ENCODE peak calls at places on chromosomes 2 and 18, in seven cellular contexts. One of them, this sample, is unnamed.

GRCh38 chr18:44246001-44246400 is 434.7 kb upstream of the SETBP1 start:
- DNase-seq in heart left ventricle: no peak
- DNase-seq in uterus: no peak
- DNase-seq in SK-N-SH: no peak
- DNase-seq in PC-9: no peak
- DNase-seq in fibroblast of lung: peak; percentile 5
- DNase-seq in cardiac muscle cell: no peak
- DNase-seq in this sample: no peak

GRCh38 chr2:193581807-193582206 is 1387.1 kb upstream of the TMEFF2 start:
- DNase-seq in heart left ventricle: no peak
- DNase-seq in uterus: no peak
- DNase-seq in SK-N-SH: no peak
- DNase-seq in PC-9: no peak
- DNase-seq in fibroblast of lung: no peak
- DNase-seq in cardiac muscle cell: no peak
- DNase-seq in this sample: no peak

GRCh38 chr18:6368017-6368416 is 46.7 kb downstream of the L3MBTL4 start:
- DNase-seq in heart left ventricle: no peak
- DNase-seq in uterus: no peak
- DNase-seq in SK-N-SH: no peak
- DNase-seq in PC-9: no peak
- DNase-seq in fibroblast of lung: no peak
- DNase-seq in cardiac muscle cell: no peak
- DNase-seq in this sample: no peak

GRCh38 chr18:25164837-25165791 is 186.9 kb downstream of the ZNF521 start:
- DNase-seq in heart left ventricle: peak; percentile 46
- DNase-seq in uterus: no peak
- DNase-seq in SK-N-SH: no peak
- DNase-seq in PC-9: no peak
- DNase-seq in fibroblast of lung: peak; percentile 78
- DNase-seq in cardiac muscle cell: peak; percentile 30
- DNase-seq in this sample: no peak

GRCh38 chr2:113967272-113967671 is 77.4 kb downstream of the ACTR3 start:
- DNase-seq in heart left ventricle: no peak
- DNase-seq in uterus: no peak
- DNase-seq in SK-N-SH: no peak
- DNase-seq in PC-9: no peak
- DNase-seq in fibroblast of lung: no peak
- DNase-seq in cardiac muscle cell: peak; percentile 22
- DNase-seq in this sample: no peak

GRCh38 chr2:66082576-66082975 is 352.3 kb upstream of the MEIS1 start:
- DNase-seq in heart left ventricle: no peak
- DNase-seq in uterus: no peak
- DNase-seq in SK-N-SH: no peak
- DNase-seq in PC-9: no peak
- DNase-seq in fibroblast of lung: no peak
- DNase-seq in cardiac muscle cell: no peak
- DNase-seq in this sample: no peak

GRCh38 chr2:110140433-110140832 is 24.8 kb upstream of the MALL start:
- DNase-seq in heart left ventricle: no peak
- DNase-seq in uterus: no peak
- DNase-seq in SK-N-SH: no peak
- DNase-seq in PC-9: no peak
- DNase-seq in fibroblast of lung: no peak
- DNase-seq in cardiac muscle cell: no peak
- DNase-seq in this sample: no peak

GRCh38 chr18:23331091-23331920 is 121.8 kb upstream of the RIOK3 start:
- DNase-seq in heart left ventricle: no peak
- DNase-seq in uterus: no peak
- DNase-seq in SK-N-SH: no peak
- DNase-seq in PC-9: peak; percentile 85
- DNase-seq in fibroblast of lung: no peak
- DNase-seq in cardiac muscle cell: no peak
- DNase-seq in this sample: peak; percentile 18

GRCh38 chr18:58172031-58172430 is 128.0 kb downstream of the NEDD4L start:
- DNase-seq in heart left ventricle: no peak
- DNase-seq in uterus: no peak
- DNase-seq in SK-N-SH: no peak
- DNase-seq in PC-9: no peak
- DNase-seq in fibroblast of lung: no peak
- DNase-seq in cardiac muscle cell: no peak
- DNase-seq in this sample: no peak

GRCh38 chr2:200119236-200119635 is 163.9 kb downstream of the MAIP1 start:
- DNase-seq in heart left ventricle: no peak
- DNase-seq in uterus: no peak
- DNase-seq in SK-N-SH: no peak
- DNase-seq in PC-9: no peak
- DNase-seq in fibroblast of lung: no peak
- DNase-seq in cardiac muscle cell: no peak
- DNase-seq in this sample: no peak

GRCh38 chr18:12076424-12077140 is 17.1 kb upstream of the ANKRD62 start:
- DNase-seq in heart left ventricle: peak; percentile 62
- DNase-seq in uterus: peak; percentile 10
- DNase-seq in SK-N-SH: peak; percentile 90
- DNase-seq in PC-9: no peak
- DNase-seq in fibroblast of lung: peak; percentile 54
- DNase-seq in cardiac muscle cell: peak; percentile 67
- DNase-seq in this sample: peak; percentile 18

GRCh38 chr2:201665420-201666158 is 22.3 kb upstream of the TMEM237 start:
- DNase-seq in heart left ventricle: no peak
- DNase-seq in uterus: no peak
- DNase-seq in SK-N-SH: no peak
- DNase-seq in PC-9: no peak
- DNase-seq in fibroblast of lung: no peak
- DNase-seq in cardiac muscle cell: no peak
- DNase-seq in this sample: no peak

GRCh38 chr2:144886847-144887246 is 366.9 kb upstream of the ZEB2 start:
- DNase-seq in heart left ventricle: no peak
- DNase-seq in uterus: peak; percentile 22
- DNase-seq in SK-N-SH: no peak
- DNase-seq in PC-9: no peak
- DNase-seq in fibroblast of lung: peak; percentile 36
- DNase-seq in cardiac muscle cell: peak; percentile 82
- DNase-seq in this sample: no peak

GRCh38 chr2:239273280-239274234 is 127.3 kb downstream of the HDAC4 start:
- DNase-seq in heart left ventricle: no peak
- DNase-seq in uterus: peak; percentile 13
- DNase-seq in SK-N-SH: no peak
- DNase-seq in PC-9: no peak
- DNase-seq in fibroblast of lung: no peak
- DNase-seq in cardiac muscle cell: no peak
- DNase-seq in this sample: no peak

GRCh38 chr2:122203523-122203922 is 448.1 kb downstream of the TSN start:
- DNase-seq in heart left ventricle: no peak
- DNase-seq in uterus: no peak
- DNase-seq in SK-N-SH: no peak
- DNase-seq in PC-9: no peak
- DNase-seq in fibroblast of lung: peak; percentile 90
- DNase-seq in cardiac muscle cell: peak; percentile 95
- DNase-seq in this sample: peak; percentile 78

GRCh38 chr2:105721991-105722511 is 22.7 kb upstream of the NCK2 start:
- DNase-seq in heart left ventricle: no peak
- DNase-seq in uterus: no peak
- DNase-seq in SK-N-SH: no peak
- DNase-seq in PC-9: no peak
- DNase-seq in fibroblast of lung: no peak
- DNase-seq in cardiac muscle cell: no peak
- DNase-seq in this sample: no peak

GRCh38 chr2:71736091-71736878 is 282.9 kb downstream of the DYSF start:
- DNase-seq in heart left ventricle: no peak
- DNase-seq in uterus: no peak
- DNase-seq in SK-N-SH: no peak
- DNase-seq in PC-9: no peak
- DNase-seq in fibroblast of lung: no peak
- DNase-seq in cardiac muscle cell: no peak
- DNase-seq in this sample: no peak

GRCh38 chr2:136305517-136306192 is 187.7 kb upstream of the CXCR4 start:
- DNase-seq in heart left ventricle: no peak
- DNase-seq in uterus: no peak
- DNase-seq in SK-N-SH: no peak
- DNase-seq in PC-9: no peak
- DNase-seq in fibroblast of lung: peak; percentile 7
- DNase-seq in cardiac muscle cell: no peak
- DNase-seq in this sample: no peak

GRCh38 chr2:112959109-112959591 is 18.7 kb upstream of the IL36G start:
- DNase-seq in heart left ventricle: no peak
- DNase-seq in uterus: no peak
- DNase-seq in SK-N-SH: peak; percentile 8
- DNase-seq in PC-9: no peak
- DNase-seq in fibroblast of lung: no peak
- DNase-seq in cardiac muscle cell: no peak
- DNase-seq in this sample: no peak

GRCh38 chr2:187169108-187169713 is 278.8 kb downstream of the CALCRL start:
- DNase-seq in heart left ventricle: no peak
- DNase-seq in uterus: no peak
- DNase-seq in SK-N-SH: no peak
- DNase-seq in PC-9: no peak
- DNase-seq in fibroblast of lung: no peak
- DNase-seq in cardiac muscle cell: peak; percentile 19
- DNase-seq in this sample: no peak

GRCh38 chr18:77116201-77117080 is 16.1 kb downstream of the MBP start:
- DNase-seq in heart left ventricle: no peak
- DNase-seq in uterus: peak; percentile 15
- DNase-seq in SK-N-SH: no peak
- DNase-seq in PC-9: no peak
- DNase-seq in fibroblast of lung: no peak
- DNase-seq in cardiac muscle cell: no peak
- DNase-seq in this sample: no peak
- H3K27ac ChIP-seq in heart left ventricle: no peak overlapping the region
- H3K27ac ChIP-seq in uterus: peak overlapping the region; percentile 87
- H3K27ac ChIP-seq in SK-N-SH: no peak overlapping the region
- H3K27ac ChIP-seq in PC-9: no peak overlapping the region
- H3K27ac ChIP-seq in fibroblast of lung: no peak overlapping the region
- H3K27ac ChIP-seq in cardiac muscle cell: no peak overlapping the region
- H3K27ac ChIP-seq in this sample: peak overlapping the region; percentile 20

GRCh38 chr2:3703741-3704355 is 473 bp downstream of the DCDC2C start:
- DNase-seq in heart left ventricle: no peak
- DNase-seq in uterus: no peak
- DNase-seq in SK-N-SH: peak; percentile 86
- DNase-seq in PC-9: no peak
- DNase-seq in fibroblast of lung: no peak
- DNase-seq in cardiac muscle cell: no peak
- DNase-seq in this sample: no peak
- TF ChIP-seq CTCF in heart left ventricle: no peak
- TF ChIP-seq CTCF in uterus: no peak
- TF ChIP-seq CTCF in SK-N-SH: no peak
- TF ChIP-seq CTCF in PC-9: no peak
- TF ChIP-seq CTCF in fibroblast of lung: no peak
- TF ChIP-seq CTCF in cardiac muscle cell: no peak
- TF ChIP-seq CTCF in this sample: no peak

DNA sequence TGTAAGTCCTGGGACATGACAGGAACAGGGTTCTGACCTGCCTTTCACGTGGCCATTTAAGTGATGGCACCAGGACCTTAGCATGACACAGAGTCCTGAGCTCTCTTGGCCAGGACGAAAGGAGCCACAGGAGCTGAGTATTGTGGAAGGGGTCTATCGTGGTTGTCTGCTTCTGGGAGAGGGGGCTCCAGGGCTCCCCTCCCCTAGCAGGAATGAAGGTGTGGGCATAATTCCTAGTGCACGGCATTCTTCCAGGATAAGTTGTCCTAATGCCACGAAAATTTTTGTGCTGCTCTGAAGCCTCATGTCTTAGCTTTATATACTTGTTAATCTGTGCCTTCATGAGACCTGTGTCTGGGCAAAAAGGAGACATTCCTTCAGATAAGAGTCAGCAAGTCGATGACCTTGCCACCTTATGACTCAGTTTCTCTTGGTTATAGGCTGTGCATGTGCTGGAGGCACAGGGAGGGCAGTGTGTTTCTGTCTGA is 17.1 kb downstream of the GATA6 start:
- DNase-seq in heart left ventricle: no peak
- DNase-seq in uterus: no peak
- DNase-seq in SK-N-SH: no peak
- DNase-seq in PC-9: no peak
- DNase-seq in fibroblast of lung: peak; percentile 65
- DNase-seq in cardiac muscle cell: no peak
- DNase-seq in this sample: peak; percentile 48
- H3K27ac ChIP-seq in heart left ventricle: peak overlapping the region; percentile 65
- H3K27ac ChIP-seq in uterus: peak overlapping the region; percentile 87
- H3K27ac ChIP-seq in SK-N-SH: no peak overlapping the region
- H3K27ac ChIP-seq in PC-9: no peak overlapping the region
- H3K27ac ChIP-seq in fibroblast of lung: no peak overlapping the region
- H3K27ac ChIP-seq in cardiac muscle cell: peak overlapping the region; percentile 83
- H3K27ac ChIP-seq in this sample: peak overlapping the region; percentile 75

GRCh38 chr2:74174909-74175308 is 3.8 kb downstream of the MOB1A start:
- DNase-seq in heart left ventricle: no peak
- DNase-seq in uterus: no peak
- DNase-seq in SK-N-SH: no peak
- DNase-seq in PC-9: no peak
- DNase-seq in fibroblast of lung: no peak
- DNase-seq in cardiac muscle cell: no peak
- DNase-seq in this sample: no peak

GRCh38 chr2:74177697-74178096 is 982 bp downstream of the MOB1A start:
- DNase-seq in heart left ventricle: no peak
- DNase-seq in uterus: no peak
- DNase-seq in SK-N-SH: no peak
- DNase-seq in PC-9: no peak
- DNase-seq in fibroblast of lung: no peak
- DNase-seq in cardiac muscle cell: no peak
- DNase-seq in this sample: no peak

GRCh38 chr2:74178211-74179062 is at the start of gene MOB1A:
- DNase-seq in heart left ventricle: peak; percentile 99
- DNase-seq in uterus: peak; percentile 97
- DNase-seq in SK-N-SH: peak; percentile 97
- DNase-seq in PC-9: peak; percentile 95
- DNase-seq in fibroblast of lung: peak; percentile 98
- DNase-seq in cardiac muscle cell: peak; percentile 99
- DNase-seq in this sample: peak; percentile 98

GRCh38 chr2:74181739-74182138 is 3.1 kb upstream of the MOB1A start:
- DNase-seq in heart left ventricle: no peak
- DNase-seq in uterus: no peak
- DNase-seq in SK-N-SH: peak; percentile 41
- DNase-seq in PC-9: no peak
- DNase-seq in fibroblast of lung: no peak
- DNase-seq in cardiac muscle cell: no peak
- DNase-seq in this sample: no peak

DNA sequence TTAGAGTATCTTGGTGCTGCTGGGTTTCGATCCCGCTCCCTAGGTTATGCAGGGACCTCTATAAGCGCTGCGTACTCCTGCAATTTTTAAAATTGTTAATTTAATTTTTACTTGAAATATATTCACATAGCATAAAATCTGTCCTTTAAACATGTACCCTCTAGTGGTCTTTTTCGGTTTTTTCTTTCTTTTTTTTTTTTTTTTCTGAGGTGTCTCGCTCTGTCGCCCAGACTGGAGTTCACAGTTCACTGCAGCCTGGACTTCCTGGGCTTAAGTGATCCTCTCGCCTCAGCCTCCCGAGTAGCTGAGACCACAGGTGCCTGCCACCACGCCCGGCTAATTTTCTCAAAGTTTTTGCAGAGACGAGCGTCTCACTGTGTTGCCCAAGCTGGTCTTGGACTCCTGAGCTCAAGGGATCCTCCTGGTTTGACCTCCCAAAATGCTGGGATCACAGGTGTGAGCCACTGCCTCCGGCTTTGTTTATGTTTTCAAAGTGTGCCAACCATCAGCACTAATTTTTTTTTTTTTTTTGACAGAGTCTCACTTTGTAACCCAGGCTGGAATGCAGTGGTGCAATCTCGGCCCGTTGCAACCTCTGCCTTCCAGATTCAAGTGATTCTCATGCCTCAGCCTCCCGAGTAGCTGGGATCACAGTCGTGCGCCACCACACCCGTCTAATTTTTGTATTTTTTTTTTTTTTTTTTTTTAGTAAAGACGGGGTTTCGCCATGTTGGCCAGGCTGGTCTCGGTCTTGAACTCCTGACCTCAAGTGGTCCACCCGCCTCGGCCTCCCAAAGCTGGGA is 585 bp upstream of the MOB1A start:
- DNase-seq in heart left ventricle: no peak
- DNase-seq in uterus: no peak
- DNase-seq in SK-N-SH: no peak
- DNase-seq in PC-9: peak; percentile 44
- DNase-seq in fibroblast of lung: no peak
- DNase-seq in cardiac muscle cell: peak; percentile 13
- DNase-seq in this sample: no peak
- TF ChIP-seq CTCF in heart left ventricle: peak; percentile 33
- TF ChIP-seq CTCF in uterus: no peak
- TF ChIP-seq CTCF in SK-N-SH: peak; percentile 61
- TF ChIP-seq CTCF in PC-9: peak; percentile 57
- TF ChIP-seq CTCF in fibroblast of lung: peak; percentile 37
- TF ChIP-seq CTCF in cardiac muscle cell: peak; percentile 30
- TF ChIP-seq CTCF in this sample: peak; percentile 13

This sample was measured in RWPE1.